ENCODE peak calls at places on chromosomes 6 and 20, in eight cellular contexts. M is stomach; A is IMR-90; S is HCT116; G is ovary; Y is psoas muscle; T is CD8-positive, alpha-beta T cell; W is OCI-LY7. Q is an unnamed sample.

GRCh38 chr6:158853072-158853871 is 34.1 kb upstream of the EZR start:
- DNase-seq in M (peak; percentile 93), A (peak; percentile 79), S (peak; percentile 97), G (peak; percentile 43), Y (no peak), T (peak; percentile 95), W (peak; percentile 85), Q (no peak)

GRCh38 chr6:49336514-49337131 is 126.4 kb downstream of the MMUT start:
- DNase-seq in M (peak; percentile 27), A (peak; percentile 18), S (no peak), G (no peak), Y (no peak), T (no peak), W (peak; percentile 23), Q (peak; percentile 46)

GRCh38 chr6:37521674-37522073 is 22.0 kb upstream of the CCDC167 start:
- DNase-seq in M (no peak), A (no peak), S (no peak), G (no peak), Y (no peak), T (no peak), W (no peak), Q (no peak)

GRCh38 chr20:38730989-38731737 is 6.9 kb downstream of the SLC32A1 start:
- DNase-seq in M (peak; percentile 70), A (peak; percentile 31), S (peak; percentile 73), G (peak; percentile 38), Y (peak; percentile 80), T (peak; percentile 71), W (peak; percentile 81), Q (no peak)

GRCh38 chr6:163404825-163405265 is 9.7 kb upstream of the QKI start:
- DNase-seq in M (no peak), A (no peak), S (no peak), G (no peak), Y (peak; percentile 66), T (no peak), W (no peak), Q (no peak)

GRCh38 chr20:25281541-25281991 is 33.7 kb downstream of the PYGB start:
- DNase-seq in M (peak; percentile 38), A (no peak), S (no peak), G (peak; percentile 13), Y (peak; percentile 60), T (no peak), W (peak; percentile 97), Q (no peak)

GRCh38 chr6:33904050-33904827 is 100.4 kb upstream of the MLN start:
- DNase-seq in M (no peak), A (no peak), S (no peak), G (no peak), Y (no peak), T (peak; percentile 81), W (no peak), Q (no peak)

GRCh38 chr6:3731700-3732099 is 19.8 kb downstream of the PXDC1 start:
- DNase-seq in M (no peak), A (no peak), S (no peak), G (no peak), Y (no peak), T (no peak), W (no peak), Q (no peak)

GRCh38 chr20:38073307-38074010 is 39.9 kb downstream of the RPRD1B start:
- DNase-seq in M (peak; percentile 28), A (peak; percentile 98), S (peak; percentile 24), G (peak; percentile 50), Y (no peak), T (no peak), W (peak; percentile 44), Q (peak; percentile 90)

GRCh38 chr20:61205769-61206168 is 46.3 kb upstream of the CDH4 start:
- DNase-seq in M (no peak), A (no peak), S (no peak), G (no peak), Y (no peak), T (no peak), W (no peak), Q (no peak)

GRCh38 chr20:23234311-23235078 is 116.1 kb upstream of the NXT1 start:
- DNase-seq in M (no peak), A (peak; percentile 55), S (no peak), G (no peak), Y (no peak), T (no peak), W (no peak), Q (no peak)

GRCh38 chr20:5862703-5863039 is 87.7 kb downstream of the TRMT6 start:
- DNase-seq in M (no peak), A (no peak), S (no peak), G (no peak), Y (no peak), T (no peak), W (no peak), Q (no peak)

GRCh38 chr6:117840541-117840983 is 66.5 kb upstream of the SLC35F1 start:
- DNase-seq in M (no peak), A (peak; percentile 36), S (peak; percentile 68), G (no peak), Y (no peak), T (no peak), W (peak; percentile 37), Q (no peak)

GRCh38 chr20:56463428-56463827 is 5.0 kb upstream of the RTF2 start:
- DNase-seq in M (no peak), A (no peak), S (no peak), G (no peak), Y (no peak), T (no peak), W (no peak), Q (no peak)

GRCh38 chr6:129434091-129434490 is 275.9 kb downstream of the ARHGAP18 start:
- DNase-seq in M (no peak), A (no peak), S (no peak), G (no peak), Y (no peak), T (no peak), W (no peak), Q (no peak)

GRCh38 chr6:146127447-146128215 is 98.8 kb downstream of the GRM1 start:
- DNase-seq in M (no peak), A (no peak), S (no peak), G (no peak), Y (no peak), T (no peak), W (no peak), Q (no peak)

GRCh38 chr6:108690326-108691000 is 129.7 kb downstream of the FOXO3 start:
- DNase-seq in M (no peak), A (peak; percentile 65), S (no peak), G (no peak), Y (no peak), T (no peak), W (no peak), Q (no peak)

GRCh38 chr6:25882066-25882496 is 8.0 kb upstream of the SLC17A3 start:
- DNase-seq in M (peak; percentile 48), A (no peak), S (no peak), G (no peak), Y (peak; percentile 50), T (peak; percentile 63), W (no peak), Q (no peak)

GRCh38 chr6:130937942-130938604 is 110.9 kb downstream of the SMLR1 start:
- DNase-seq in M (no peak), A (peak; percentile 67), S (peak; percentile 36), G (no peak), Y (no peak), T (no peak), W (no peak), Q (no peak)

DNA sequence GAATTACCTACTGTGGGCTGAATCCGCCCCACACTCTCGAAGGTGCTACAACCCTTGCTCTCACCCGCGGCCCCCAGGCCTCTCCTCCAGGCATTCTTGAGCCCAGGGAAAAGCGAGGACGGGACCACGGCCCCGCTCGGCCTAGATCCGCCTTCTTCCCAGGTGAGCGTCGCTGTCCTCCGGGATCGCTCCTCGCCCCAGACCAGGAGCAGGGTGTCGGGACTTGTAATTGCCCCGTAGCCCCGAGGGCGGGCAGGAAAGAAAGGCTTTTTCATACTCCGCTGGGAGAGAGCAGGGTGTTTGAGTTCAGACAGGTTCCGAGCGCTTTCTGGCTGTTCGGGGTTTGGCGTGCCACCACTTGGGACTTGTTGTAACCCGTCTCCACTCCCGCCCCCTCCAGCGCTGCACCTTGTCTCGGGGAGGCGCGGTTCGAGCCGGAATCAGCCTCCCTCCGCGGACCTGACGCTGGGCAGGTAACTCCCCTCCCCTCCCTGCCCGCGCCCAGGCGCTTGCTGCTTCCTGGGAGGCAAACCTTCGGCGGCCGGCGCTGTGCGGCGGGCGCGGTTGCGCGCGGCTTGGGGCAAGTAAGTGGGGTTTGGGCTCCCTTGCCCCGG is at the start of gene FAM83B:
- DNase-seq in M (peak; percentile 77), A (no peak), S (peak; percentile 61), G (no peak), Y (peak; percentile 57), T (no peak), W (no peak), Q (no peak)
- H3K4me3 ChIP-seq in M (peak within 1 kb of the TSS; percentile 48), A (peak within 1 kb of the TSS; percentile 52), S (peak within 1 kb of the TSS; percentile 77), G (peak within 1 kb of the TSS; percentile 17), Y (peak within 1 kb of the TSS; percentile 70), T (no peak within 1 kb of the TSS), W (no peak within 1 kb of the TSS), Q (peak within 1 kb of the TSS; percentile 55)

DNA sequence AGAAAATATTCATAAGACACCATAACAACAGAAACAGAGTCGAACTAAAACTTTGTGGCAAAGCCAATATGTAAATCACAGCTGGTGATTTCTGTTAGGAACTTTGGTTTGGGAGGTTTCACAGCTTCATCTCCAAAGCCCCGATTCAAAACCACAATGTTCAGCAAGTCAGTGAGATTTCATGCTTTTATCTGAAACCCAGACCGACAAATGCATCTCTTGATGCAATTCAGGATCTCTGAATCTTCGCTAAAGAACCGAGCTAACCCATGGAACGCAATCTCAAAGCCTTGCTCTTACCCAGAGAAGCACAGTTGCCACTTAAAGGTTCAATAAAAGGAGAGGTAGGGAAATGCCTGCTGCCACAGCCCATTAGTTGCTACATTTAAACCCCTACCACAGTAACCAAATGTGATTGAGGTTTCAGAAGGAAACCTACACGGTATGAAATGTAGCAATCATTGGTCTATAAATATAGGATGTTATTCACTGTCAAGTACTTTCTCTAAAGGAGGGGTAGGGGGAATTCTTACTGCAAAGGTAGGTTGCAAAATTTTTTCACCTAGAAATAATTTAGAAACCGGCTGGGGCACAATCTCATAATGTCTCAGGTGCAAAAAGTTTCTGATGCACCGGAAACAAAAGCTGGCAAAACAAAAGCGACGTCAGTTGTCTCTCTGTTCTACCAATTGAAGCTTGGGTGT is 381.0 kb upstream of the ARID1B start:
- DNase-seq in M (no peak), A (no peak), S (no peak), G (no peak), Y (no peak), T (peak; percentile 41), W (peak; percentile 89), Q (no peak)
- H3K4me3 ChIP-seq in M (no peak overlapping the region), A (no peak overlapping the region), S (no peak overlapping the region), G (no peak overlapping the region), Y (peak overlapping the region; percentile 18), T (peak overlapping the region; percentile 37), W (peak overlapping the region; percentile 70), Q (no peak overlapping the region)

DNA sequence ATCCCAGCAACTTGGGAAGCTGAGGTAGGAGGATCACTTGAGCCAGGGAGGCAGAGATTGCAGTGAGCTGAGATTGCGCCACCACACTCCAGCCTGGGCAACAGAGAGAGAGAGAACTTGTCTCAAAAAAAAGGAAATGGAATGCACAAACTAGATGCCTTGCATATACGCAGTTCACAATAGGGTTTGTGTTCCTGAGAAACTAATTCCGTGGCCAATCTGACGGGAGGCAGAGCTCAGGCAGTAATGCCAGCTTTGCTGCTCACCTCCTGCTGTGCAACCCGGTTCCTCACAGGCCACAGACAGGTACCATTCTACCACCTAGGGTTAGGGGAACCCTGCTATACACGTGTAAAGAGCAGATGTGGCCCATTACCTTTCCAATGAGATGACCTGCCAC is 1.4 kb downstream of the CDK5RAP1 start:
- DNase-seq in M (no peak), A (no peak), S (no peak), G (no peak), Y (no peak), T (no peak), W (no peak), Q (no peak)
- H3K4me3 ChIP-seq in M (peak overlapping the region; percentile 96), A (no peak overlapping the region), S (peak overlapping the region; percentile 99), G (peak overlapping the region; percentile 95), Y (peak overlapping the region; percentile 96), T (no peak overlapping the region), W (peak overlapping the region; percentile 94), Q (peak overlapping the region; percentile 73)

GRCh38 chr6:110356778-110357177 is 1.4 kb downstream of the METTL24 start:
- DNase-seq in M (no peak), A (no peak), S (no peak), G (peak; percentile 26), Y (no peak), T (no peak), W (no peak), Q (no peak)
- H3K4me3 ChIP-seq in M (peak overlapping the region; percentile 58), A (no peak overlapping the region), S (no peak overlapping the region), G (peak overlapping the region; percentile 72), Y (no peak overlapping the region), T (no peak overlapping the region), W (no peak overlapping the region), Q (no peak overlapping the region)